ENCODE peak calls at places on chromosome X, in four cellular contexts. L is left ventricle myocardium inferior, E is thoracic aorta, R is Peyer's patch. K is an unnamed sample.

GRCh38 chrX:109732780-109733657 is at the start of gene ACSL4:
- DNase-seq in R (peak; percentile 77), L (peak; percentile 89), E (peak; percentile 14), K (peak; percentile 80)

GRCh38 chrX:113412106-113412505 is 571.5 kb upstream of the AMOT start:
- DNase-seq in R (no peak), E (no peak), L (no peak), K (no peak)

GRCh38 chrX:10360121-10360520 is 203.3 kb downstream of the CLCN4 start:
- DNase-seq in E (no peak), R (no peak), L (peak; percentile 18), K (no peak)

GRCh38 chrX:79117078-79117477 is 27.4 kb upstream of the GPR174 start:
- DNase-seq in L (no peak), E (no peak), R (no peak), K (no peak)

GRCh38 chrX:138858438-138858837 is 146.9 kb upstream of the FGF13 start:
- DNase-seq in L (no peak), R (no peak), E (no peak), K (no peak)

GRCh38 chrX:49230500-49231232 is 2.5 kb downstream of the CACNA1F start:
- DNase-seq in R (peak; percentile 75), L (peak; percentile 64), E (peak; percentile 2), K (peak; percentile 25)

GRCh38 chrX:25968920-25969319 is 169.2 kb upstream of the MAGEB18 start:
- DNase-seq in E (no peak), R (no peak), L (no peak), K (no peak)

GRCh38 chrX:63561425-63561824 is 210.3 kb upstream of the SPIN4 start:
- DNase-seq in R (no peak), E (no peak), L (no peak), K (no peak)

GRCh38 chrX:41441934-41442823 is 5.0 kb upstream of the NYX start:
- DNase-seq in R (peak; percentile 69), E (peak; percentile 64), L (peak; percentile 81), K (peak; percentile 75)

GRCh38 chrX:108018659-108019381 is 26.0 kb upstream of the VSIG1 start:
- DNase-seq in E (no peak), L (no peak), R (peak; percentile 27), K (peak; percentile 31)

GRCh38 chrX:42752730-42753129 is 25.2 kb downstream of the PPP1R2C start:
- DNase-seq in E (no peak), L (no peak), R (no peak), K (no peak)

DNA sequence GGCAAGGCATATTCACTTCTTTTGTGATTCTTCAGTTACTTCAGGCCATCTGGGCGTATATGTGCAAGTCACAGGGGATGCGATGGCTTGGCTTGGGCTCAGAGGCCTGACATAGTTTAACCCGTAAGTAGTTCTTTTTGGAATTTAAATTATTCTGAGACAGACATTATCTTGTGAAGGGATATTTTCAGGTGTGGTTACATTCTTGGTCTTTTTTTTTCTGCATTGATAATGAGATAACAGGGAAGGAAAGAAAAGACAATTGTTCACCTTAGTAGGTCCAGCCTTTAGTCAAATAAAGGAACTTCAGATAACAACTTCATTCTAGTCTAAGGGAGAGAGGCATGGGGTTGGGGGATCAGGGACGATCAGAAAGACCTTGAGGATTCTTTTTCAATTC is 74.8 kb downstream of the TEX13C start:
- DNase-seq in L (no peak), E (no peak), R (no peak), K (no peak)
- H3K27ac ChIP-seq in L (no peak overlapping the region), E (no peak overlapping the region), R (no peak overlapping the region), K (no peak overlapping the region)

GRCh38 chrX:154397888-154398667 is at the start of gene RPL10:
- DNase-seq in E (peak; percentile 62), L (peak; percentile 93), R (peak; percentile 86), K (peak; percentile 79)

GRCh38 chrX:154398668-154399526 is 720 bp downstream of the RPL10 start:
- DNase-seq in R (peak; percentile 83), E (peak; percentile 48), L (peak; percentile 87), K (peak; percentile 86)

GRCh38 chrX:154401918-154402621 is 3.9 kb downstream of the RPL10 start:
- DNase-seq in L (no peak), E (no peak), R (no peak), K (no peak)

GRCh38 chrX:154401045-154401799 is 3.0 kb downstream of the RPL10 start:
- DNase-seq in E (no peak), L (no peak), R (no peak), K (no peak)

DNA sequence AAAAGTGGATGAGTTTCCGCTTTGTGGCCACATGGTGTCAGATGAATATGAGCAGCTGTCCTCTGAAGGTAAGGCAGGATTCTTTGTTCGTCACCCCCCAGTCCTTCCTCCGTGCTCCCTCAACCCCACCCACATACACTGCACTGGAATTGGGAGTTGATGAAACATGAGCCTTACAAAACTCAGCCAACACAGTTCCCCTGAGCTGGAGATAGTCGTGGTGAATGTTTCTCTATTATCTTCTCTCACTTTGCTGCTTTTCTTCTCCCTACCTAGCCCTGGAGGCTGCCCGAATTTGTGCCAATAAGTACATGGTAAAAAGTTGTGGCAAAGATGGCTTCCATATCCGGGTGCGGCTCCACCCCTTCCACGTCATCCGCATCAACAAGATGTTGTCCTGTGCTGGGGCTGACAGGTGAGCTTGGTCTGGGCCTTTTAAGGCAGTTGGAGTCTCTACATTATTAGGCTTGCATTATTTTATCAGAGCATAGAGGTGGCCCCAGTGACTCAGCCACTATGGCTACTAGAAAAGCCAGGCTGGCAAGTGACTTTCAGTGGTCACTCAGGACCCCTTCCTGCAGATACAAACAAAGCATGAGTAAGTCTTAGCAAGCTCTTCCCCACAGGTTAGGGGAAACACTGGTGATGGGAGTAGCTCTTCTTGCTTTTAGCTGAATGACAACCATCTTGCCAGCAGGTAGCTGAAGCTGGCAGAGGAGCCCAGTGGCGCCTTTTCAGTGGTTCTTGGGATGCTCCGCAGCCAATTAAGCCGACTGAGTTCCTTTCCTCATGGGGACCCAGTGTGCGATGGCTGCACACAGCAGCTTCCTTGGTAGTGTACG is 1.6 kb downstream of the RPL10 start:
- DNase-seq in R (no peak), E (no peak), L (no peak), K (no peak)
- TF ChIP-seq CTCF in R (no peak), E (no peak), L (no peak), K (no peak)

DNA sequence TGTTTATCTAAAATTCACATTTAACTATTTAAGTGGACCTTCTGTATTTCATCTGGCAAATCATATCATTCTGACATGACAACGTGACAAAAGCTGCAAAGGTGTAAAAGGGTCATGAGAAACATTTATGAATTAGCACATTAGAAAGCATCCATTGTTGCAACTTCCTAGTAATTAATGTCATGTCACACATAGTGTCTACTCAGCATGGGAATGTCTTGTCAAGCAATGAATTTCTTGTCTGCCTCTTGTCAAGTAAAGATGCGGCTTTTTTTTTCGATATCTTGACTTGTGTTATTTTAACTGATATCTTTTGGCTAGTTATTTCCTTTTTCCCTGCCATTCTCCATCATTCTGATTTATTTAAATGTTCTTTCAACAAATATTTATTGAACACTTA is 463.5 kb upstream of the CXorf51B start:
- DNase-seq in L (no peak), R (no peak), E (no peak), K (no peak)
- H3K9me3 ChIP-seq in L (no peaks in the 10 kb centered on the region), R (no peaks in the 10 kb centered on the region), E (no peaks in the 10 kb centered on the region), K (no peaks in the 10 kb centered on the region)

DNA sequence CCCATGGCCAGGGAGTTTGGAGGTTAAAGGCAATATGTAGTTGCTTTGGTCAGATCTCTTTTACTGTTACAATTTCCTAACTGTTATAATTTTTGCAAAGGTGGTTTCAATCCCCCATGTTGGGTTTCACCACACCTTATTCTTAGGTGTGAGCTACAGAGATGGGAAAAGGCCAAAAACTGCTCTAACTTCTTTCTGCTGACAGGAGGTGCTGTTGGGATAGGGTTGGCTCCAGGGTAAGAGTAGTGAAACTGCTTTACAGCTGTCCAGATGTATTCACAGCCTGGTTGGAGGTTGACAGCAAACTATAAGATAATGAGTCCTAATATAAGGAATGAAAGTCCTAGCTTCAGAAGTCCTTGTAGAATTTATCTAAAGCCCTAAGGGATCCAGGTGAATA is 181.3 kb upstream of the TEX13D start:
- DNase-seq in R (no peak), E (no peak), L (no peak), K (no peak)
- H3K27ac ChIP-seq in R (no peak overlapping the region), E (no peak overlapping the region), L (no peak overlapping the region), K (no peak overlapping the region)

GRCh38 chrX:57156397-57157049 is 19.3 kb upstream of the SPIN2A start:
- DNase-seq in R (no peak), E (no peak), L (no peak), K (no peak)
- TF ChIP-seq CTCF in R (peak; percentile 38), E (no peak), L (peak; percentile 53), K (no peak)

DNA sequence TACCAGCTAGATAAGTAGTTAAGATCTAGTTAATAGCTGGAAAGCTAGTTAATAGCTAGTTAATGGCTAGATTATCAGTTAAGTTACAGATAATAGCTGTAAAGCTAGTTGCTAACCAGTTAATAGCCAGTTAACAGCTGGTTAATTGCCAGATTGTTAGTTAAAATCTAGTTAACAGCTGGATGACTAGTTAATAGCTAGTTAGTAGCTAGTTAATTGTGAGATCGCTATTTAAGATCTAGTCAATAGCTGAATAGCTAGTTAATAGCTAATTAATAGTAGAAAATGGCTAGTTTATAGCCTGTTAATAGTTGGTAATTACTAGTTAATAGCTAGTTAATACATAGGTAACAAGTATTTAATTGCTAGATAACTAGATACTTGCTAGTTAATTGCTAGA is 630.5 kb upstream of the CT83 start:
- DNase-seq in L (no peak), R (no peak), E (no peak), K (no peak)
- H3K9me3 ChIP-seq in L (no peaks in the 10 kb centered on the region), R (no peaks in the 10 kb centered on the region), E (no peaks in the 10 kb centered on the region), K (peaks cover 1% of the 10 kb centered on the region)

DNA sequence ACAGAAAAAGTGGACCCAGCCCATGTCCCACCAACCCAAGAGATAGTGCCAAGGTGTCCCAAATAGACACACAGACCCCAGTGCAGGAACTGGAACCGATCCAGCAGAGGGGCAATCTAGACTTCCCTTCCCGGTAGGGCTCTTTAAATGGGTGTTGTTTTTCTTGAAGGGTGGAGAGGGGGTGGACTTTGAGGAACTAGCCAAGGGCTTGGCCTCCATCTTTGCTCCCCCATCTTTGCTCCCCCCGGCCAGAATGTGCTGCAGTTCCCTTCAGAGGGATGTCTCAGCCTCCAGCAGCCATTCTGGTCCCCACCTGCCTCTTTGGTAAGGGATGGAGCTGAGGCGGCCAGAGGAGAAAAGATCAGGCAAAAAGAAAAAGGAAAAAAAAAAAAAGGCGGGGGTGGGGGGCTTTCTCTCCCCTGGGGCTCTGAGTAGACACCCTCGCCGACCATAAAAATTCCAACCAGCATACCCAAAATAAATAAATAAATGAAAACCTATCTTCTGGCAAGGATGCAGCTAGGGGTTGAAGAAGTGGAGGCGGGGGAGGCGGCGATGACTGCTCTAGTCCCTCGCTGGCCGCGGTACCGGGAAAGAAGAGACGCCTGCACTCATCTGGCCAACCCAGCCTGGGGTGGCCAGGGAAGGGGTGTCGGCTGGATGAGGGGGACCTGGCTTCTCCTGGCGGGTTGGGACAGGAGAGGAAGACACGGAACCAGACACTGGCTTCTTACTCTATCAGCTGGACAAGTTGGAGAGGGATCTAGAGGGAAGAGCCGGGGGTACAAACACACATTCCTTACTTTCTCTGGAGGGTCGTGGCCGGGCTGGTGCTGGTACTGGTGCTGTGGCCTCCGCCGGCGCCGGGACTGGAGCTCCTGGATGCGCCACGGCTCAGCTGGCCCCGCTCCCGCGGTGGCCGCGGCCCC is 38.5 kb upstream of the IQSEC2 start:
- DNase-seq in E (no peak), R (no peak), L (no peak), K (no peak)
- H3K27ac ChIP-seq in E (no peak overlapping the region), R (no peak overlapping the region), L (no peak overlapping the region), K (no peak overlapping the region)